ENCODE peak calls at places on chromosomes 4 and X, in four cellular contexts. N is sigmoid colon, L is cardiac muscle cell, V is NCI-H524. R is an unnamed sample.

GRCh38 chrX:43005561-43005960 is 227.6 kb upstream of the PPP1R2C start:
- DNase-seq in V (no peak), N (no peak), L (no peak), R (no peak)

GRCh38 chr4:36310793-36311192 is 29.4 kb downstream of the DTHD1 start:
- DNase-seq in N (peak), L (no peak), V (no peak), R (no peak)

GRCh38 chr4:8319731-8320385 is 50.3 kb downstream of the HTRA3 start:
- DNase-seq in N (peak), L (peak), V (no peak), R (no peak)

GRCh38 chr4:112523008-112523440 is 7.0 kb upstream of the NEUROG2 start:
- DNase-seq in L (peak), N (no peak), V (no peak), R (no peak)

GRCh38 chr4:2823301-2823670 is 20.4 kb upstream of the ADD1 start:
- DNase-seq in N (peak), V (no peak), L (no peak), R (no peak)

GRCh38 chr4:108119199-108119800 is 49.4 kb downstream of the LEF1 start:
- DNase-seq in L (no peak), N (no peak), V (no peak), R (no peak)

GRCh38 chr4:76434901-76435688 is at the start of gene SHROOM3:
- DNase-seq in V (no peak), N (no peak), L (peak), R (no peak)

GRCh38 chr4:94516999-94517398 is 65.3 kb downstream of the PDLIM5 start:
- DNase-seq in V (no peak), L (no peak), N (no peak), R (no peak)

GRCh38 chr4:94244087-94244828 is 36.6 kb downstream of the SMARCAD1 start:
- DNase-seq in N (no peak), V (no peak), L (no peak), R (no peak)

GRCh38 chrX:19566359-19567141 is 51.2 kb upstream of the MAP3K15 start:
- DNase-seq in L (no peak), V (no peak), N (no peak), R (peak)

GRCh38 chrX:133097031-133097430 is at the start of gene USP26:
- DNase-seq in V (no peak), L (no peak), N (no peak), R (no peak)

GRCh38 chr4:181819951-181820350 is 423.3 kb upstream of the TENM3 start:
- DNase-seq in V (no peak), L (no peak), N (no peak), R (no peak)

GRCh38 chr4:10093801-10094552 is 22.6 kb downstream of the WDR1 start:
- DNase-seq in V (no peak), L (peak), N (no peak), R (no peak)

GRCh38 chr4:106698621-106699195 is 330.1 kb upstream of the GIMD1 start:
- DNase-seq in V (no peak), N (no peak), L (no peak), R (no peak)

GRCh38 chr4:77619408-77619807 is 13.8 kb downstream of the CXCL13 start:
- DNase-seq in L (no peak), V (no peak), N (no peak), R (peak)

GRCh38 chr4:69714086-69714485 is 46.3 kb downstream of the SULT1B1 start:
- DNase-seq in V (no peak), L (no peak), N (no peak), R (no peak)

GRCh38 chrX:29841750-29842149 is 373.6 kb upstream of the MAGEB2 start:
- DNase-seq in N (no peak), L (no peak), V (no peak), R (no peak)

GRCh38 chr4:106291678-106292077 is 24.3 kb downstream of the TBCK start:
- DNase-seq in V (peak), L (no peak), N (no peak), R (no peak)

GRCh38 chr4:110091426-110091825 is 107.0 kb downstream of the ELOVL6 start:
- DNase-seq in N (no peak), L (no peak), V (no peak), R (no peak)

GRCh38 chr4:3302164-3302785 is 9.5 kb downstream of the RGS12 start:
- DNase-seq in L (no peak), V (no peak), N (peak), R (peak)

GRCh38 chr4:80333121-80333520 is 2.4 kb upstream of the CFAP299 start:
- DNase-seq in N (no peak), V (no peak), L (no peak), R (no peak)

GRCh38 chrX:152893631-152894610 is 3.9 kb upstream of the ZNF185 start:
- DNase-seq in N (peak), V (no peak), L (no peak), R (no peak)

GRCh38 chr4:73452953-73453700 is 17.1 kb downstream of the AFP start:
- DNase-seq in L (peak), N (no peak), V (no peak), R (no peak)

GRCh38 chr4:41575207-41575606 is 37.2 kb downstream of the LIMCH1 start:
- DNase-seq in L (no peak), N (no peak), V (no peak), R (no peak)

GRCh38 chr4:70969076-70969475 is 24.4 kb upstream of the DCK start:
- DNase-seq in L (no peak), V (no peak), N (no peak), R (no peak)

GRCh38 chr4:121551271-121551670 is 145.5 kb downstream of the ANXA5 start:
- DNase-seq in N (no peak), L (no peak), V (no peak), R (no peak)

GRCh38 chrX:131704136-131704695 is 160.3 kb downstream of the OR13H1 start:
- DNase-seq in V (no peak), N (peak), L (no peak), R (peak)

GRCh38 chr4:8528713-8529112 is 51.5 kb upstream of the GPR78 start:
- DNase-seq in N (no peak), L (no peak), V (no peak), R (peak)

GRCh38 chrX:56385336-56385735 is 153.2 kb downstream of the KLF8 start:
- DNase-seq in V (no peak), L (no peak), N (no peak), R (no peak)

GRCh38 chr4:98745372-98745771 is 87.0 kb upstream of the TSPAN5 start:
- DNase-seq in V (peak), L (peak), N (no peak), R (no peak)